ENCODE peak calls at places on chromosomes 13 and 19, in four cellular contexts. N is mammary epithelial cell, B is left lung, P is psoas muscle. O is an unnamed sample.

GRCh38 chr19:18074192-18074591 is 12.5 kb downstream of the IL12RB1 start:
- DNase-seq in P (no peak), N (no peak), B (no peak), O (no peak)

GRCh38 chr13:26867451-26868067 is 107.0 kb upstream of the GPR12 start:
- DNase-seq in P (no peak), N (peak; percentile 14), B (no peak), O (no peak)

GRCh38 chr13:74040200-74040599 is 94.0 kb downstream of the KLF12 start:
- DNase-seq in P (peak; percentile 57), N (no peak), B (no peak), O (no peak)

GRCh38 chr13:48908381-48909087 is 67.2 kb upstream of the FNDC3A start:
- DNase-seq in B (no peak), N (peak; percentile 58), P (no peak), O (no peak)

GRCh38 chr19:15399635-15400034 is 19.2 kb downstream of the AKAP8L start:
- DNase-seq in P (no peak), B (no peak), N (no peak), O (peak; percentile 51)

GRCh38 chr13:24741016-24741662 is 22.8 kb upstream of the RNF17 start:
- DNase-seq in P (no peak), N (no peak), B (no peak), O (no peak)

GRCh38 chr19:7851623-7852500 is 21.8 kb downstream of the EVI5L start:
- DNase-seq in P (no peak), B (peak; percentile 79), N (no peak), O (no peak)

GRCh38 chr13:98689347-98689968 is 63.0 kb downstream of the SLC15A1 start:
- DNase-seq in N (no peak), B (no peak), P (no peak), O (no peak)

GRCh38 chr13:75250526-75251183 is 231.3 kb downstream of the TBC1D4 start:
- DNase-seq in B (no peak), N (peak; percentile 53), P (no peak), O (no peak)

GRCh38 chr13:106753241-106753640 is 185.3 kb upstream of the ARGLU1 start:
- DNase-seq in N (no peak), B (no peak), P (no peak), O (peak; percentile 26)

GRCh38 chr13:34762312-34762711 is 179.8 kb upstream of the NBEA start:
- DNase-seq in N (no peak), P (no peak), B (no peak), O (no peak)

GRCh38 chr13:26228080-26228479 is 6.0 kb upstream of the RNF6 start:
- DNase-seq in P (no peak), N (no peak), B (no peak), O (no peak)

GRCh38 chr13:39515231-39515630 is 87.8 kb downstream of the LHFPL6 start:
- DNase-seq in B (no peak), P (no peak), N (no peak), O (no peak)

GRCh38 chr19:51692065-51692915 is 840 bp upstream of the SPACA6 start:
- DNase-seq in B (no peak), P (no peak), N (no peak), O (no peak)

GRCh38 chr19:11130824-11131455 is 24.6 kb downstream of the SPC24 start:
- DNase-seq in P (peak; percentile 89), N (no peak), B (peak; percentile 87), O (peak; percentile 83)

GRCh38 chr19:35309481-35310279 is 17.7 kb downstream of the MAG start:
- DNase-seq in P (no peak), N (no peak), B (peak; percentile 76), O (no peak)

GRCh38 chr13:26946675-26947342 is 186.2 kb upstream of the GPR12 start:
- DNase-seq in P (no peak), B (no peak), N (peak; percentile 29), O (no peak)

GRCh38 chr13:42424182-42424581 is 149.8 kb upstream of the TNFSF11 start:
- DNase-seq in P (no peak), B (no peak), N (no peak), O (no peak)

GRCh38 chr19:13023666-13024065 is 28.4 kb downstream of the NFIX start:
- DNase-seq in N (no peak), B (no peak), P (no peak), O (no peak)

GRCh38 chr13:32282096-32282711 is 33.0 kb downstream of the ZAR1L start:
- DNase-seq in P (no peak), N (no peak), B (no peak), O (no peak)

GRCh38 chr13:32285633-32285965 is 29.6 kb downstream of the ZAR1L start:
- DNase-seq in P (no peak), N (no peak), B (no peak), O (no peak)

GRCh38 chr13:32281083-32281482 is 34.1 kb downstream of the ZAR1L start:
- DNase-seq in B (no peak), N (no peak), P (no peak), O (no peak)

GRCh38 chr13:32284927-32285632 is 30.1 kb downstream of the ZAR1L start:
- DNase-seq in P (no peak), B (no peak), N (peak; percentile 72), O (no peak)
- TF ChIP-seq CTCF in P (no peak), B (no peak), N (no peak), O (no peak)

DNA sequence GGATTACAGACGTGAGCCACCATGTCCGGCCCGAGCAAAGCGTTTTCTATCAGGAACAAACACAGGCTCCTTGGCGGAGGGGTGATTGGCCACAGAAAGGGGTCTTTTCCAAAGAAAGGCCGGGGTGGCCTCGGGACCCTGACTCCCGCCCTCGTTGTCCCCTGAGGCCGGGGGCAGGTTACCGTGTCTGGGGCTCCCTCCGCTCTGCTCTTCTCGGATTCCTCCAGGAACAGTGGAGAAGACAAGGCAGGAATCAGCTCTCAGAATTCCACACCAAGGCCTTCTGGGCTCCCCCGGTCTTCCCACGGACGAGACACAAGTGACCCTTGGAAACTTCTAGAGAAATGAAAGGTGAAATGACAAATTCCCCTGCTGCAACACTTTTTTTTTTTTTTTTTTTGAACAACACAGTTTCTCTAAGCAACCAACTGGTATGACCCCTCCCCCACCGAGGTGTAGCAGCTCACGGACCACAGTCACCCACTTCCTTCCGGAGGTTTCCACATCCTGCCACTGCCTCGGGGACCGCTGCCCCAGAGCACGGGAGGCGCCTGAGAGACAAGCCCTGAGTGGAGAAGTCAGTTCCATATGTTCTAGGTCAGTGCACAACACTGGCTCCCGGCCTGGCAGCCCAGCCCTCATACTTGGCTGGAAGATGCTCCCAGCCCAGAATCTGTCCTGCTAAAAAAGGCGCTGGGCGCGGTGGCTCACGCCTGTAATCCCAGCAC is 11.0 kb downstream of the MOB3A start:
- DNase-seq in B (peak; percentile 94), P (peak; percentile 78), N (peak; percentile 47), O (peak; percentile 65)
- H3K27ac ChIP-seq in B (peak overlapping the region; percentile 82), P (peak overlapping the region; percentile 2), N (no peak overlapping the region), O (no peak overlapping the region)

DNA sequence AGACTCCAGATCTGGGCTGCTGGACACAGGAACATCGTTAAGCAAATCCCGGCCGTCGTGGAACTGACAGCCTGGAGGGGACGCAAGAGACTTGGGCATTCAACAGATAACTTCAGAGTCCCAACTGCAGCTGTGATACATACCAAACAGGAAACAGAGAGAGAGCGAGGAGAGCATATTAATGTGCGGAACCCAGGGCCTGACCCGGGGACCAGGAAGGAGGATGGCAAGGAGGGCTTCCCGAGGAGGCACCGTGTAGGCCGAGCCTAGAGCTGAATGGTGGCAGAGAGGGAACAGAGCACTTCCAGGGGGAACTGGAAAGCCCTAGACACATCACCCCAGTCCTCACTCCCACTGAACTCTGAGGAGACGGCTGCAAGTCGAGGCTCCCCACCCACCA is 68.1 kb downstream of the SIPA1L3 start:
- DNase-seq in P (no peak), B (no peak), N (no peak), O (no peak)
- TF ChIP-seq CTCF in P (no peak), B (no peak), N (no peak), O (no peak)

GRCh38 chr19:21028969-21029268 is 8.5 kb downstream of the ZNF430 start:
- DNase-seq in N (peak; percentile 12), P (no peak), B (no peak), O (no peak)
- H3K27ac ChIP-seq in N (no peak overlapping the region), P (no peak overlapping the region), B (no peak overlapping the region), O (no peak overlapping the region)

DNA sequence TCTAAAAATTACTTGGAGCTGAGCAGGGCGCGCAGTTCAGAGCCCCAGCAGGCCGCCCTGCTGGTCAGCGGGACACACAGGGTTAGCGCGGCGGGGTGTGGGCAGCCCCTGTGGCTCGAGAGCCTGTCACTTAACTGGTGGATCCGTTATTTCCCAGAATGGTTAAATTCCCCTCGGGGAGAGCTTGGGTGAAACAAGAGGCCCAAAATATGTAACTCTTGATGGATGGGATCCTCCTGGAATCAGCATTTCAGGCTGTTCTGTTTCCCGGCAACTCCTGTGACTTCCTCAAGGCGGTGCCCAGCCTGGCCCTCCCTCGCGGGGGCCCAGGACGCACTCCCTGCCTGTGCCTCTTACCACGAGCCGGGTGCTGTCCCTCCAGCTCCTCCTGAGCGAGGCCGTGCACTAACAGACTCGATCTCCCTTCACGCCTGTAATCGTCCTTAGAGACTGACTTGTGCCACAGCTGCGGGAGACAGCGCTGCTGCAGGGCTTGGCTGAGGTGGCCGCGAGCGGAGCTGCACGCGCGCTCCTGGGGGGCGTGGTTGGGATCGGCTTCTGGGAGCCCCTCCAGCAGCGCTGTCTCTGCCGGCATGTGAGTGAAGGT is 9.7 kb downstream of the PTBP1 start:
- DNase-seq in N (no peak), B (no peak), P (no peak), O (no peak)
- TF ChIP-seq CTCF in N (no peak), B (no peak), P (no peak), O (no peak)

GRCh38 chr19:6375411-6376010 is at the start of gene PSPN:
- DNase-seq in B (no peak), P (no peak), N (no peak), O (no peak)
- H3K27ac ChIP-seq in B (no peak within 1 kb of the TSS), P (no peak within 1 kb of the TSS), N (no peak within 1 kb of the TSS), O (peak within 1 kb of the TSS; percentile 8)

O was measured in tibial artery.